ENCODE peak calls at places on chromosomes 3 and 15, in seven cellular contexts. L is CD8-positive, alpha-beta T cell; H is heart left ventricle; G is tibial nerve; D is A549; O is CD8-positive, alpha-beta memory T cell; S is WERI-Rb-1. B is an unnamed sample.

GRCh38 chr3:125403789-125404188 is 28.7 kb upstream of the ZNF148 start:
- DNase-seq in D (no peak), H (no peak), S (no peak), O (no peak), L (no peak), G (no peak), B (no peak)

GRCh38 chr15:84606653-84607120 is 5.9 kb downstream of the ZSCAN2 start:
- DNase-seq in G (no peak), H (no peak), D (peak; percentile 44), O (no peak), L (no peak), S (no peak), B (no peak)

GRCh38 chr15:27538325-27538724 is 560.8 kb downstream of the OCA2 start:
- DNase-seq in S (no peak), D (no peak), L (no peak), O (no peak), G (no peak), H (no peak), B (no peak)

GRCh38 chr15:91412529-91412928 is 312.5 kb downstream of the SV2B start:
- DNase-seq in S (no peak), G (no peak), D (no peak), O (no peak), H (no peak), L (no peak), B (no peak)

GRCh38 chr3:29065211-29065785 is 215.6 kb upstream of the RBMS3 start:
- DNase-seq in L (no peak), D (peak; percentile 95), H (peak; percentile 61), S (no peak), O (no peak), G (peak; percentile 14), B (peak; percentile 98)

GRCh38 chr3:127032296-127032990 is 49.5 kb downstream of the PLXNA1 start:
- DNase-seq in O (no peak), D (no peak), L (no peak), G (no peak), S (no peak), H (no peak), B (no peak)

GRCh38 chr3:35383719-35384555 is 255.4 kb upstream of the ARPP21 start:
- DNase-seq in G (no peak), O (no peak), S (peak; percentile 39), L (no peak), H (no peak), D (peak; percentile 27), B (no peak)

GRCh38 chr3:173096994-173097785 is 43.8 kb downstream of the SPATA16 start:
- DNase-seq in H (no peak), O (no peak), L (no peak), G (no peak), S (no peak), D (peak; percentile 2), B (no peak)

GRCh38 chr15:90402230-90402629 is 14.2 kb downstream of the IQGAP1 start:
- DNase-seq in L (no peak), H (no peak), G (no peak), O (no peak), D (peak; percentile 66), S (no peak), B (no peak)

GRCh38 chr3:172836390-172836997 is 86.0 kb downstream of the ECT2 start:
- DNase-seq in O (no peak), G (peak; percentile 30), L (no peak), D (peak; percentile 60), H (no peak), S (peak; percentile 46), B (no peak)

GRCh38 chr3:66413151-66413751 is 87.6 kb downstream of the LRIG1 start:
- DNase-seq in L (no peak), D (no peak), O (no peak), H (no peak), S (no peak), G (no peak), B (no peak)

GRCh38 chr15:58457466-58457965 is 25.7 kb downstream of the LIPC start:
- DNase-seq in S (no peak), L (no peak), D (no peak), G (no peak), H (no peak), O (no peak), B (no peak)

GRCh38 chr3:118729546-118729945 is 305.1 kb downstream of the IGSF11 start:
- DNase-seq in O (no peak), L (no peak), S (no peak), D (no peak), H (no peak), G (no peak), B (no peak)

GRCh38 chr3:187191271-187191670 is 6.0 kb upstream of the RTP1 start:
- DNase-seq in S (no peak), D (no peak), O (no peak), L (no peak), H (no peak), G (no peak), B (no peak)

GRCh38 chr3:134392336-134392983 is 18.2 kb upstream of the AMOTL2 start:
- DNase-seq in O (no peak), D (no peak), G (no peak), S (no peak), L (no peak), H (peak; percentile 51), B (no peak)

GRCh38 chr3:107142171-107142570 is 235.1 kb upstream of the CCDC54 start:
- DNase-seq in D (no peak), S (peak; percentile 58), H (no peak), L (no peak), G (no peak), O (no peak), B (no peak)

GRCh38 chr15:60945196-60945595 is 283.9 kb downstream of the RORA start:
- DNase-seq in S (no peak), G (no peak), O (no peak), D (no peak), L (no peak), H (peak; percentile 72), B (no peak)

GRCh38 chr3:15391007-15391406 is 36.3 kb downstream of the METTL6 start:
- DNase-seq in G (no peak), D (no peak), L (no peak), H (no peak), S (no peak), O (no peak), B (no peak)

GRCh38 chr15:101318810-101319200 is 23.8 kb upstream of the SNRPA1 start:
- DNase-seq in O (peak; percentile 4), S (no peak), D (no peak), G (no peak), H (no peak), L (no peak), B (no peak)

DNA sequence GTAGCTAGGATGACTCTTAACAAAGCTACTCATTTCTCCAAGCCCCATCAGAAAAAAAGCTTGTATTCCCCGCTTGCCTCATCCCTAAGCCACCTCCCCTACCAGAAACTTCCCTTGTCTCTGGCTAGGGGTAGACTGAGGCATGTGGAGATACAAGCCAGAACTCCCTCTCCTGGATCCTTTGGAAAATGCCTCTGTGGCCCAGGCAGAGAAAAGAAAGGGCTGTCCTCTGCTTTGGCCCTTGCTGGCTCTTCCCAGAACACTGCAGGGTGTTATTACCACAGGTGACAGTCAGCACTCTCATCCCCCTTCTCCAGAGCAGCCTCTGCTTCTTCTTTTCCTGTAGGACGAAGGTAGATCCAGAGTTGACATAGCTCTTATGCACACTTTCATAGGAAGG is 15.2 kb downstream of the RMDN3 start:
- DNase-seq in D (no peak), O (no peak), G (no peak), H (no peak), S (no peak), L (no peak), B (no peak)
- H3K27ac ChIP-seq in D (no peak overlapping the region), O (no peak overlapping the region), G (no peak overlapping the region), H (no peak overlapping the region), S (no peak overlapping the region), L (no peak overlapping the region), B (no peak overlapping the region)

GRCh38 chr3:46989146-46989810 is 9.8 kb downstream of the NBEAL2 start:
- DNase-seq in O (no peak), S (no peak), D (no peak), H (no peak), G (no peak), L (no peak), B (no peak)
- H3K27ac ChIP-seq in O (peak overlapping the region; percentile 84), S (no peak overlapping the region), D (no peak overlapping the region), H (no peak overlapping the region), G (no peak overlapping the region), L (no peak overlapping the region), B (no peak overlapping the region)

DNA sequence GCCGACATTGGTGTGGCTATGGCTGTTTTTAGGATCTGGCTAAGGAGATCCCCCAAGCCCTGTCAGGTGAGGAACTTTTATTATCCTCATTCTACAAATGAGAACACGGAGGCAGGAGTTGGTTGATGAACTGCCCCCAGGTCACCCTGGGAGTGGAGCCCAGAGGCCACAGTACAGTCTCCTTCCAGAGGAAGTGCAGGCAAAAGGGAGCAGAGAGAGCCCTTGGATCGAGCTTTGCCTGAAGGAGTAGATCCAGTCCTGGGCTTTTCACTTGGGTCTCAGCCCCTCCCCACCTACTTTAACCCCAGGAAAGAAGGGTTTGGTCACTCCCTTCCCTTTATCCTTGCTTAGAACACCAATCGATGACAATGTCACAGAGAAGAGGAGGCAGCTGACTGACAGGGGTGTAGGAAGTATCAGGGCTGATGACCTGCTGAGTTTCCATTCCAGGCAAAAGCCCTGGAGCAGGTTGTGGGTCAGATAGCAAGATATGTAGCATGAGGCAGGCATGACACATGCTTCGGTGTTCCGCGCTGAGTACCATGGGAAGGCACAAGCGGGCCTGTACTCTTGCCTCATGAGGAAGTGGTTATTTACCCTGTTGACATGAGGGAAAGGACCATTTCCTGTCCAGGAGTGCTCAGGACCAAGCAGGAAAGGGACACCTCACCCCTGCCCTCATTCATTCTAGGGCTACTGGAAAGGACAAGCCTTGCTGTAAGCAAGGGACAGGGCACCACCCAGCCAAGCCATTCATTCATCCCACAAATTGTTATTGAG is 5.8 kb upstream of the PLA2G4D start:
- DNase-seq in S (no peak), O (no peak), L (no peak), D (no peak), G (no peak), H (no peak), B (peak; percentile 80)
- H3K27ac ChIP-seq in S (no peak overlapping the region), O (no peak overlapping the region), L (no peak overlapping the region), D (no peak overlapping the region), G (no peak overlapping the region), H (no peak overlapping the region), B (peak overlapping the region; percentile 82)

GRCh38 chr15:66617137-66618090 is 51.6 kb upstream of the LCTL start:
- DNase-seq in O (no peak), S (peak; percentile 22), D (peak; percentile 48), H (peak; percentile 72), L (no peak), G (no peak), B (peak; percentile 39)
- H3K27ac ChIP-seq in O (peak overlapping the region; percentile 16), S (no peak overlapping the region), D (peak overlapping the region; percentile 66), H (peak overlapping the region; percentile 84), L (no peak overlapping the region), G (peak overlapping the region; percentile 41), B (peak overlapping the region; percentile 60)